ENCODE peak calls at places on chromosomes 16 and 17, in four cellular contexts. Y, C, M and N are unnamed samples.

GRCh38 chr17:58577696-58578095 is 63.3 kb upstream of the MTMR4 start:
- DNase-seq in M (peak), C (peak), Y (peak), N (peak)

GRCh38 chr17:1873418-1873817 is 43.6 kb downstream of the RPA1 start:
- DNase-seq in Y (no peak), M (no peak), C (no peak), N (no peak)

GRCh38 chr17:8192070-8192815 is 2.3 kb upstream of the BORCS6 start:
- DNase-seq in Y (no peak), C (peak), M (peak), N (peak)

GRCh38 chr17:64459284-64459747 is 10.4 kb downstream of the MILR1 start:
- DNase-seq in Y (peak), M (no peak), C (no peak), N (no peak)

GRCh38 chr16:78542419-78542818 is 443.0 kb downstream of the WWOX start:
- DNase-seq in M (no peak), C (no peak), Y (no peak), N (no peak)

GRCh38 chr17:34502426-34502825 is 77.0 kb upstream of the TMEM132E start:
- DNase-seq in M (no peak), C (no peak), Y (no peak), N (no peak)

GRCh38 chr17:44807817-44808155 is 22.3 kb downstream of the GJC1 start:
- DNase-seq in Y (no peak), M (no peak), C (no peak), N (no peak)

GRCh38 chr17:27783951-27784350 is 16.4 kb downstream of the NOS2 start:
- DNase-seq in M (no peak), Y (no peak), C (no peak), N (no peak)

GRCh38 chr16:82643936-82644630 is 17.3 kb downstream of the CDH13 start:
- DNase-seq in M (no peak), C (no peak), Y (no peak), N (no peak)

GRCh38 chr16:11621920-11622651 is 35.4 kb upstream of the LITAF start:
- DNase-seq in C (no peak), M (no peak), Y (no peak), N (peak)

GRCh38 chr16:28925386-28926228 is 569 bp upstream of the RABEP2 start:
- DNase-seq in C (peak), Y (peak), M (peak), N (no peak)

GRCh38 chr17:48647964-48648245 is 21.7 kb upstream of the HOXB9 start:
- DNase-seq in C (no peak), M (no peak), Y (no peak), N (no peak)

GRCh38 chr17:48645639-48646182 is 19.6 kb upstream of the HOXB9 start:
- DNase-seq in M (no peak), Y (no peak), C (no peak), N (peak)

GRCh38 chr17:48644910-48645557 is 18.9 kb upstream of the HOXB9 start:
- DNase-seq in Y (no peak), M (no peak), C (no peak), N (peak)

GRCh38 chr17:48646183-48647102 is 20.3 kb upstream of the HOXB9 start:
- DNase-seq in C (no peak), Y (peak), M (peak), N (peak)

DNA sequence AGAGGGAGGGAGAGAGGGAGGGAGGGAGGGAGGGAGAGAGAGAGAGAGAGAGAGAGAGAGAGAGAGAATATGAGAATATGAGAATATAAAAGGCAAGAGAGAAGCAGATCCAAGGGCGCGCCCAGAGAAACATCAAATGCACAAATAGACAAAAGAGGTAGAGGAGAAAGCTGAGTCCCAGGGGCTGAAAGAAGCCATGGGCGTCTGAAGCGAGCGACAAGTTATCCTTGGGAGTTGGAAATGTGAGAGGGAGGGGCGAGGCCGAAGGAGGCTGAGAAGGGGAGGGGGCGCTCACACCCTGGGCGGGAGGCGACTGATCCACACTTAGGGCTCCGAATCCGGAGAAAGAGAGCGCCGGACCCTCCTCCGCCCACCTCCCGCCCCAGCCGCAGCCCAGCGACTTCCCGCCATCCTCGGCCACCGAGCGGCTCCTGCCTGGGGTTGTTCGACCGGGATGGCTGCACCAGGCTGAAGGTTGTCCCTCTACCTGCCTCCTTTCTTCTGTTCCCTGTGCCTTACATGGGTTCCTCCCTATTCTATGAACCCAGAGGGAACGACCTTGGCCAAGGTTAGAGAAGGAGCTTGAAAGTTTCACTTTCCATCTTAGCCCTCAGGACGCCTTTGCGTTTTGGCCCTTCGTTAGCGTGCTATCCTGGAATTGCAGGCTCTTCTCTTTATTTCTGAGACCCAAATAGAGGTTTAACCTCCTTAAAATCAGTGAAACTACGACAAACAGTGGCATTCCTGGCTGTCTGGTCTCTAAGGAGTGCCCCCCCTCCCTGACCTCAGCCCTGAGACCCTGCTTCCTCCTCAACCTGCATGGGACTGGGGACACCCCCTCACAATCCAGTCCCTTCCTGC is 21.2 kb upstream of the HOXB9 start:
- DNase-seq in Y (no peak), M (peak), C (no peak), N (peak)
- TF ChIP-seq ELF1 in Y (no peak), M (no peak), C (no peak), N (no peak)

GRCh38 chr17:81863833-81864768 is 3.8 kb upstream of the P4HB start:
- DNase-seq in C (no peak), Y (no peak), M (no peak), N (peak)
- H3K4me3 ChIP-seq in C (no peak), Y (no peak), M (no peak), N (no peak)

GRCh38 chr16:31265329-31266245 is 5.8 kb downstream of the ITGAM start:
- DNase-seq in M (peak), Y (no peak), C (no peak), N (no peak)
- TF ChIP-seq ELF1 in M (no peak), Y (no peak), C (no peak), N (no peak)

GRCh38 chr17:31570231-31570630 is 178.8 kb downstream of the RAB11FIP4 start:
- DNase-seq in Y (no peak), C (no peak), M (no peak), N (no peak)

GRCh38 chr17:31573861-31574260 is 182.4 kb downstream of the RAB11FIP4 start:
- DNase-seq in M (no peak), C (no peak), Y (no peak), N (peak)

GRCh38 chr17:31573047-31573446 is 181.6 kb downstream of the RAB11FIP4 start:
- DNase-seq in M (no peak), C (no peak), Y (no peak), N (no peak)

GRCh38 chr17:31572341-31572740 is 180.9 kb downstream of the RAB11FIP4 start:
- DNase-seq in C (no peak), M (no peak), Y (no peak), N (no peak)

GRCh38 chr17:31571124-31571892 is 179.8 kb downstream of the RAB11FIP4 start:
- DNase-seq in Y (no peak), M (no peak), C (no peak), N (no peak)
- H3K4me3 ChIP-seq in Y (no peak), M (no peak), C (no peak), N (no peak)

DNA sequence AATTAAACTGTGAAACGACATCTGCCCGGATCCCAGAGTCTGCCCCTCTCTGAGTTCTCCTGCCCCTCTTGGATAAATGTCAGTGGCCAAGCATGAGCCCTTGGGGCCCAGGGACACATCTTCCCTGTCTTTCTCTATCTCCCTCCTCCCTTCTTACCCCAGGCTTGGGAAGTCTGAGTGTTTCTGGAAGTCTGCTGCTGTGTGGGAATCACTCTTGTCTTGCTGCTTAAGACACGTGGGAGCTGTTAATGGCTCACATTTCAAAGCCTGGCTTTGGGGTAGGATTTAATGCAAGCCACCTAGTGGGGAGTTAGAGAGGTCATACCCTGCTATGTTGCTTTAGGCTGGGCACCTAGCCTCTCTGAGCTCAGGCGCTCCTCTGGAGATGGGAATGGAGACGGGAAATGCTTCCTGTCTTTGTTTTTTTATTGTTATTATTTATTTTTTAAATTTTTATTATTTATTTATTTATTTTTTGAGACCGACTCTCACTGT is 218.5 kb upstream of the CIBAR2 start:
- DNase-seq in C (peak), Y (peak), M (peak), N (peak)
- TF ChIP-seq ELF1 in C (no peak), Y (no peak), M (no peak), N (no peak)

GRCh38 chr16:83803811-83804210 is 4.0 kb upstream of the HSBP1 start:
- DNase-seq in C (no peak), M (no peak), Y (no peak), N (no peak)

GRCh38 chr16:83804366-83804765 is 3.4 kb upstream of the HSBP1 start:
- DNase-seq in Y (no peak), C (no peak), M (no peak), N (no peak)

GRCh38 chr16:83802135-83802534 is 5.6 kb upstream of the HSBP1 start:
- DNase-seq in Y (no peak), C (no peak), M (no peak), N (no peak)

GRCh38 chr16:83799336-83799735 is 8.4 kb upstream of the HSBP1 start:
- DNase-seq in M (no peak), Y (no peak), C (no peak), N (no peak)

GRCh38 chr16:83802559-83802958 is 5.2 kb upstream of the HSBP1 start:
- DNase-seq in M (no peak), Y (no peak), C (no peak), N (no peak)
- H3K4me3 ChIP-seq in M (no peak), Y (no peak), C (no peak), N (no peak)

GRCh38 chr17:80786470-80786869 is 205.2 kb upstream of the CHMP6 start:
- DNase-seq in C (no peak), Y (no peak), M (no peak), N (no peak)
- TF ChIP-seq ELF1 in C (no peak), Y (no peak), M (no peak), N (no peak)

GRCh38 chr17:46818929-46819859 is 702 bp upstream of the WNT3 start:
- DNase-seq in M (peak), Y (no peak), C (no peak), N (peak)
- H3K4me3 ChIP-seq in M (peak), Y (no peak), C (peak), N (no peak)

GRCh38 chr16:27245276-27246231 is 23.0 kb downstream of the NSMCE1 start:
- DNase-seq in M (peak), Y (no peak), C (no peak), N (no peak)
- TF ChIP-seq ELF1 in M (no peak), Y (no peak), C (no peak), N (no peak)

GRCh38 chr16:30000768-30001631 is 5.0 kb downstream of the INO80E start:
- DNase-seq in M (no peak), Y (no peak), C (no peak), N (no peak)
- H3K4me3 ChIP-seq in M (no peak), Y (no peak), C (no peak), N (no peak)